ENCODE peak calls at places on chromosomes 5 and 9, in ten cellular contexts. Y is kidney, D is T-helper 9 cell, G is H9, H is NCI-H2107, W is T47D, R is left cardiac atrium, P is fibroblast of the aortic adventitia, K is ureter, J is spleen. B is an unnamed sample.

GRCh38 chr9:112125961-112126388 is 49.1 kb downstream of the SUSD1 start:
- DNase-seq in D (no peak), W (no peak), R (no peak), Y (no peak), J (no peak), G (no peak), P (no peak), H (no peak), K (no peak), B (no peak)

GRCh38 chr5:96978812-96979449 is 43.1 kb downstream of the LNPEP start:
- DNase-seq in P (no peak), D (no peak), H (no peak), J (no peak), Y (no peak), R (no peak), K (no peak), W (no peak), G (no peak), B (no peak)

GRCh38 chr5:82720213-82720612 is 357.0 kb downstream of the TMEM167A start:
- DNase-seq in R (no peak), G (no peak), W (no peak), J (no peak), H (no peak), Y (no peak), P (peak; percentile 6), K (no peak), D (no peak), B (peak; percentile 13)

GRCh38 chr9:35114921-35115341 is 731 bp downstream of the ATOSB start:
- DNase-seq in J (peak; percentile 91), G (peak; percentile 52), D (no peak), P (peak; percentile 35), K (peak; percentile 71), H (no peak), Y (peak; percentile 88), W (no peak), R (peak; percentile 81), B (peak; percentile 39)

GRCh38 chr9:96279927-96280326 is 22.0 kb downstream of the HSD17B3 start:
- DNase-seq in G (no peak), P (no peak), J (no peak), D (no peak), Y (no peak), K (peak; percentile 48), R (no peak), H (no peak), W (peak; percentile 47), B (no peak)

GRCh38 chr5:157431544-157432200 is 28.3 kb upstream of the NIPAL4 start:
- DNase-seq in H (no peak), Y (no peak), G (no peak), K (no peak), D (no peak), W (peak; percentile 85), R (no peak), P (peak; percentile 75), J (no peak), B (peak; percentile 32)

GRCh38 chr9:38318755-38319495 is 73.6 kb upstream of the ALDH1B1 start:
- DNase-seq in P (peak; percentile 35), W (peak; percentile 13), Y (no peak), J (no peak), D (no peak), K (no peak), R (no peak), H (no peak), G (no peak), B (no peak)

GRCh38 chr9:22416692-22417060 is 29.9 kb upstream of the DMRTA1 start:
- DNase-seq in R (no peak), G (no peak), D (no peak), P (peak; percentile 37), K (no peak), H (no peak), J (no peak), Y (no peak), W (no peak), B (peak; percentile 45)

GRCh38 chr5:15014809-15015208 is 143.2 kb upstream of the ANKH start:
- DNase-seq in J (no peak), K (no peak), D (no peak), G (no peak), R (no peak), H (no peak), Y (no peak), W (no peak), P (peak; percentile 67), B (peak; percentile 37)

GRCh38 chr5:176553260-176554085 is 4.3 kb downstream of the CDHR2 start:
- DNase-seq in J (no peak), D (no peak), K (no peak), Y (no peak), W (no peak), H (no peak), R (no peak), G (no peak), P (no peak), B (no peak)

GRCh38 chr5:139459451-139459934 is 3.0 kb downstream of the ECSCR start:
- DNase-seq in Y (no peak), J (peak; percentile 70), D (no peak), W (peak; percentile 69), G (no peak), K (no peak), P (no peak), H (no peak), R (peak; percentile 77), B (no peak)

GRCh38 chr5:72633041-72633445 is 125.8 kb upstream of the ZNF366 start:
- DNase-seq in K (no peak), J (no peak), P (peak; percentile 53), G (no peak), Y (no peak), H (no peak), W (no peak), R (peak; percentile 43), D (no peak), B (no peak)

GRCh38 chr9:95092321-95093072 is 225.0 kb downstream of the FANCC start:
- DNase-seq in P (peak; percentile 93), K (no peak), W (peak; percentile 38), R (peak; percentile 62), Y (no peak), H (no peak), D (no peak), J (no peak), G (no peak), B (peak; percentile 18)

B was measured in NCI-H226.